ENCODE peak calls at places on chromosomes 16 and 17, in nine cellular contexts. E is neural progenitor cell, F is kidney, S is tibial artery, C is colonic mucosa, A is thoracic aorta, P is cardiac fibroblast, N is HL-60, K is prostate gland. Q is an unnamed sample.

GRCh38 chr16:11257131-11257938 is 1.3 kb upstream of the SOCS1 start:
- DNase-seq in A (no peak), K (peak), F (peak), P (peak), C (peak), N (peak), S (peak), E (peak), Q (peak)

GRCh38 chr17:43114101-43114691 is 11.0 kb downstream of the BRCA1 start:
- DNase-seq in A (no peak), K (no peak), E (no peak), F (no peak), C (no peak), S (no peak), N (no peak), P (peak), Q (no peak)

GRCh38 chr16:50702725-50703124 is 9.3 kb downstream of the NOD2 start:
- DNase-seq in K (no peak), A (no peak), E (no peak), N (no peak), S (no peak), C (no peak), P (no peak), F (no peak), Q (no peak)

GRCh38 chr17:67605259-67605912 is 112.3 kb upstream of the NOL11 start:
- DNase-seq in E (no peak), F (peak), S (no peak), N (no peak), C (no peak), A (no peak), K (no peak), P (peak), Q (peak)

GRCh38 chr17:68036304-68037147 is 991 bp downstream of the KPNA2 start:
- DNase-seq in A (no peak), P (peak), N (no peak), F (no peak), K (no peak), E (no peak), S (no peak), C (no peak), Q (no peak)

GRCh38 chr16:10579965-10580918 is at the start of gene EMP2:
- DNase-seq in K (peak), N (no peak), P (peak), C (peak), F (peak), A (peak), E (peak), S (peak), Q (peak)

GRCh38 chr17:83194189-83194565 is 114.8 kb downstream of the METRNL start:
- DNase-seq in A (no peak), N (no peak), P (no peak), K (no peak), F (peak), S (peak), E (no peak), C (no peak), Q (no peak)

GRCh38 chr16:89256651-89257254 is 39.2 kb downstream of the ZNF778 start:
- DNase-seq in K (peak), C (peak), A (no peak), S (no peak), N (no peak), F (peak), P (peak), E (peak), Q (peak)

GRCh38 chr16:55661842-55662479 is 6.2 kb downstream of the SLC6A2 start:
- DNase-seq in C (no peak), A (no peak), S (peak), P (no peak), N (no peak), F (no peak), K (no peak), E (no peak), Q (no peak)

GRCh38 chr17:27577884-27578717 is 52.9 kb upstream of the LGALS9 start:
- DNase-seq in C (no peak), K (no peak), P (no peak), F (no peak), N (no peak), S (peak), A (no peak), E (no peak), Q (no peak)

GRCh38 chr17:77769215-77769614 is 189.3 kb upstream of the TNRC6C start:
- DNase-seq in N (no peak), E (no peak), F (peak), P (no peak), S (no peak), A (no peak), C (no peak), K (no peak), Q (no peak)

GRCh38 chr17:78129385-78130079 is 977 bp upstream of the TMC6 start:
- DNase-seq in P (no peak), N (no peak), A (no peak), F (peak), S (no peak), E (no peak), K (no peak), C (no peak), Q (no peak)

GRCh38 chr16:58492735-58493134 is 7.2 kb upstream of the NDRG4 start:
- DNase-seq in C (no peak), K (no peak), E (peak), F (peak), P (no peak), S (no peak), A (no peak), N (no peak), Q (no peak)

GRCh38 chr16:74019608-74020007 is 277.0 kb upstream of the PSMD7 start:
- DNase-seq in C (no peak), P (no peak), N (no peak), K (no peak), A (no peak), F (no peak), S (no peak), E (no peak), Q (no peak)

GRCh38 chr17:8469964-8470363 is 34.3 kb downstream of the NDEL1 start:
- DNase-seq in K (no peak), C (no peak), E (no peak), P (no peak), A (no peak), F (no peak), S (no peak), N (no peak), Q (no peak)

GRCh38 chr17:33164556-33164881 is 128.6 kb downstream of the ASIC2 start:
- DNase-seq in C (no peak), E (no peak), F (no peak), N (no peak), P (no peak), K (no peak), A (no peak), S (no peak), Q (no peak)

GRCh38 chr17:3647769-3648540 is 11.4 kb downstream of the CTNS start:
- DNase-seq in S (no peak), E (peak), N (no peak), C (peak), F (no peak), P (peak), A (no peak), K (peak), Q (peak)

GRCh38 chr17:720706-721539 is 6.3 kb upstream of the VPS53 start:
- DNase-seq in K (no peak), A (no peak), F (no peak), P (no peak), E (no peak), S (no peak), C (no peak), N (no peak), Q (no peak)

GRCh38 chr17:45031231-45032149 is 19.9 kb downstream of the DCAKD start:
- DNase-seq in S (no peak), A (no peak), K (no peak), F (no peak), E (no peak), N (no peak), C (no peak), P (no peak), Q (no peak)

GRCh38 chr17:33674685-33675084 is 381.6 kb upstream of the ASIC2 start:
- DNase-seq in C (peak), N (peak), P (peak), K (peak), S (peak), A (peak), E (peak), F (no peak), Q (peak)

DNA sequence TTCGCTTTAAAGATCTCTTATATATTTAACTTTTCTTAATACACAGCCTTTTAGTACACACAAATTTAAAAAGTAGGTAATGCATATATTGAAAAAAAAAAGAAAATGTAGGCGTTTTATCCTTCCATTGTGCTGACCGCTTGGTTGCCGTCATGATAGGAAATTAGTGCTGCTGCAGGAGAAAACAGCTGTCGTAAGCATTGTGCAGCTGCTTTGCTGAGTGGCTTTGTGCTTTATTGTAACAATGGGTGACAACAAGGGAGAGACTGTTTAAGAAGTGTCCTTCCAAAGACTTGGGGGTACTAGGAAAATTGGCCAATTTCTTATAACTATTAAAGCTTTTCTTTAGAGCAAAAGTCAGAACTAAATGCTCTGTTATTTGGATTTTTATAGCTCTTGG is 5.0 kb downstream of the HERPUD1 start:
- DNase-seq in A (no peak), F (no peak), K (no peak), N (no peak), P (no peak), S (no peak), C (no peak), E (no peak), Q (no peak)
- H3K4me3 ChIP-seq in A (no peak), F (no peak), K (no peak), N (no peak), P (no peak), S (no peak), C (no peak), E (no peak), Q (no peak)

DNA sequence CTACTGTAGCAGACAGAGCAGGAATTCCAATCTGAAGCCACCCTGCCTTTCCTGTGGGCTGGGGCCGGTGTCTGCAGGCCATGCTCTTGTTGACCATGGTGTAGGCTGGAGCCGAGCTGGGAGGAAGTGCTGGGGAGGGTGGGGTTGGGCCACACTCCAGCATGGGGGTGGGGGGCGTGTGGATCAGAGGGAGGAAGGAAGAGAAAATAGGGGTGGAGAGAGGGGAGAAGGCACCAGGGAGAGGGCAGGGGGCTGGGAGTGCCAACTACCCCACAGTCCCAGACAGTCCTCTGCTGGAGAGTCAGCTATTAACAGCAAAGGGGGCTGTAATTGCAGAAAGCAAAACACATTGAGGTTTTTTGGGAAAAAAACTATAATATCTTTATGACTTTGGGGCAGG is 54.2 kb upstream of the JPH3 start:
- DNase-seq in C (no peak), N (no peak), K (no peak), E (no peak), A (no peak), S (no peak), F (no peak), P (no peak), Q (no peak)
- TF ChIP-seq CTCF in C (no peak), N (no peak), K (no peak), E (no peak), A (no peak), S (no peak), F (no peak), P (no peak), Q (no peak)

DNA sequence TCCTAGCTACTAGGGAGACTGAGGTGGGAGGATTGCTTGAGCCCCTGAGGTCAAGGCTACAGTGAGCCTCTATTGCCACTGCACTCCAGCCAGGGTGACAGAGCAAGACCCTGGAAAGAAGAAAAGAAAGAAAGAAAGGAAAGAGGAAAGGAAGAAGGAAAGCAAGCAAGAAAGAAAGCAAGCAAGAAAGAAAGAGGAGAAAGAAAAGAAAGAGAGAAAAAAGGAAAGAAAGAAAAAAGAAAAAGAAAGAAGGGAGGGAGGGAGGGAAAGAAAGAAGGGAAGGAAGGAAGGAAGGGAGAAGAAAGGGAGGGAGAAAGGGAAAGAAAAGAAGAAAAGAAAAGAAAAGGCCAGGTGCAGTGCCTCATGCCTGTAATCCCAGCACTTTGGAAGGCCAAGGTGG is 9.0 kb downstream of the ACTG1 start:
- DNase-seq in S (no peak), N (no peak), C (no peak), P (no peak), A (no peak), K (no peak), E (no peak), F (no peak), Q (no peak)
- H3K4me3 ChIP-seq in S (no peak), N (no peak), C (no peak), P (no peak), A (no peak), K (no peak), E (no peak), F (no peak), Q (no peak)

GRCh38 chr17:57357392-57357784 is 101.1 kb downstream of the MSI2 start:
- DNase-seq in N (no peak), P (no peak), K (peak), F (peak), A (no peak), S (no peak), E (no peak), C (no peak), Q (peak)
- TF ChIP-seq CTCF in N (no peak), P (no peak), K (no peak), F (no peak), A (no peak), S (no peak), E (no peak), C (no peak), Q (no peak)

GRCh38 chr17:64638552-64639198 is 23.4 kb downstream of the SMURF2 start:
- DNase-seq in N (no peak), S (no peak), C (no peak), E (no peak), A (no peak), P (peak), K (no peak), F (no peak), Q (no peak)
- H3K4me3 ChIP-seq in N (no peak), S (no peak), C (no peak), E (no peak), A (no peak), P (no peak), K (no peak), F (no peak), Q (no peak)

Q was measured in stomach.